ENCODE peak calls at places on chromosomes 11 and 22, in six cellular contexts. J is sigmoid colon, Q is SK-N-SH, I is transverse colon, R is K562, H is ovary. B is an unnamed sample.

GRCh38 chr11:58618215-58618614 is 4.2 kb upstream of the CNTF start:
- DNase-seq in R (no peak), J (no peak), Q (no peak), I (no peak), H (no peak), B (no peak)

GRCh38 chr11:61569701-61570100 is 11.2 kb downstream of the SYT7 start:
- DNase-seq in J (no peak), H (no peak), R (no peak), I (no peak), Q (peak), B (no peak)

GRCh38 chr11:1797391-1798125 is 33.8 kb upstream of the CTSD start:
- DNase-seq in I (no peak), R (no peak), J (no peak), Q (no peak), H (no peak), B (no peak)

GRCh38 chr11:95301497-95301896 is 70.5 kb upstream of the SESN3 start:
- DNase-seq in H (no peak), R (no peak), J (no peak), Q (peak), I (no peak), B (no peak)

GRCh38 chr22:39125622-39126021 is 26.9 kb downstream of the CBX7 start:
- DNase-seq in I (no peak), R (no peak), H (no peak), J (no peak), Q (no peak), B (no peak)

GRCh38 chr11:3614742-3615171 is 27.0 kb downstream of the ART5 start:
- DNase-seq in I (peak), R (no peak), J (no peak), Q (no peak), H (no peak), B (peak)

GRCh38 chr11:114079406-114080072 is 20.0 kb downstream of the ZBTB16 start:
- DNase-seq in Q (no peak), I (no peak), H (peak), R (no peak), J (peak), B (no peak)

GRCh38 chr22:43923631-43924548 is at the start of gene PNPLA3:
- DNase-seq in H (peak), J (peak), I (peak), R (peak), Q (peak), B (no peak)

GRCh38 chr11:78444726-78445125 is 27.1 kb upstream of the GAB2 start:
- DNase-seq in Q (no peak), H (no peak), J (no peak), R (no peak), I (no peak), B (no peak)

GRCh38 chr22:42277232-42277753 is 6.8 kb upstream of the TCF20 start:
- DNase-seq in H (peak), I (no peak), R (no peak), Q (no peak), J (peak), B (no peak)

GRCh38 chr22:41909290-41910049 is 5.4 kb downstream of the SHISA8 start:
- DNase-seq in H (no peak), R (no peak), Q (no peak), I (no peak), J (no peak), B (no peak)

DNA sequence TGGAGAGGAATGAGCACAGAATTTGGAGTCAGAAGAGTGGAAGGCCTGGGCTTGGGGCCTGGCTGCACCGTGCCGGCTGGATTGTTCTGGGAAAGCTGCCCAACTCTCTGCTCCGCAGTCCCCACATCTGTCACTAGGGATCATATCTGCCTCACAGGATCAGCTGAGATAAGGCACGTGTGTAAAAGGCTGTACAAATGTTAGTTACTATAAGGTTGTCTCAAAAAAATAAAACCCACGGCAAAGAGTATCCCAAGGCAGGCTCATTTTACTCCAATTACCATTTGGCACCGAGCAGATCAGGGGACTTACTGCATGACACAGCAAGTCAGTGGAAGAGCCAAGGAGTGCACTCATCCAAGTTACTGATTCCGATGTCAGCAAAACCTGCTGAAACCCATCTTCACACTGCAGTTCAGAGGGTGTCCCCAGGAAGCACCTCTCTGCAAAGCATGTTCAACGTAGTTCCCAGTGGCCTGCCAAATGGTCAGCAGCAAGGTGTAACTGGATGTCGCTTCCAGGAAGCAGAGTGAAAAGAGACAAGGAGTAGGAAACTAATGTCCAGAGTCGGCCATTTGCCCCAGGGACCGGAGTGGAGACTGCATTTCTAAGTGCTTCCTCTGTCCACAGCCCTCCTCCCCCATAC is 18.1 kb upstream of the MRTFA start:
- DNase-seq in H (no peak), I (peak), Q (peak), R (peak), J (peak), B (no peak)
- TF ChIP-seq EP300 in H (no peak), I (no peak), Q (peak), R (no peak), J (no peak), B (no peak)

DNA sequence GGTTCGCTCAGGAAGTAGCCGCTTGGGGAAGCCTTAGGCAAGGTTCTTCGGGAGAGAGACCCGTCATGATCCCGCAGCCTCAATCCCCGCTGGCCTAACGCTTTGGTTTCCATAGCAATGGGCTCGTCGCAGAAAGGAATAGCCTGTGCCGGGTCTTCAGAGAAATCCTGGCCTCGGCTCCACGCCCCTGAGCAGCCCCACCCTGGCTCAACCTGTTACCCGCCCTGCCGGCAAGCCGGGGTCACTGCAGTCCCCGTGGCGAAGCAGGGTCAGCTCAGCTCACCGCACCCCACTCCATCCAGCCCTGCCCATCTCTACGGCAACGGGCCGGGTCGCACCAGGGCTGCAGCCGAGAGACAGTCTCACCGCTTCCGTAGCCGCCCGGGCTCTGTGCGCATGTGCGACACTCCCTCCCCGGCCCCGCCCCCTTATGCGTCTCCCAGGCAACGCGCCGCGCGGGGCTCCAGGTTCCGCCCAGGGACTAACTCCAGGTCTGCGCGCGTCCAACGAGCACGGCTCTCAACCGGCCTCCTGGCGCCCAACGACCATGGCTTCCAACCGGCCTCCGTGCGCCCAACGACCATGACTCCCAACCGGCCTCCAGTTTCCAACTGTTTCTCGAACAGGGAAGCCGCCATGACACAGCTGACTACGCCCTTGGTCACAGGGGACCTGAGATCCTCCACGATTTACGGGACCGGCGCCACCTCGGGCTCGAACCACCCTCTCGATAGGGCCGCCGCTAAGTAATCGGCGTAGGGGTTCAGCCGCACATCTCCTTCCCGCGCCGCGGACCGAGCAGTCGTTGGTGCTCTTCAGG is at the start of gene DUSP18:
- DNase-seq in R (peak), Q (peak), I (peak), H (peak), J (peak), B (peak)
- TF ChIP-seq EP300 in R (no peak), Q (no peak), I (no peak), H (no peak), J (no peak), B (no peak)

GRCh38 chr11:43403357-43404231 is 44.9 kb downstream of the TTC17 start:
- DNase-seq in R (no peak), H (no peak), Q (no peak), J (no peak), I (no peak), B (no peak)
- TF ChIP-seq EP300 in R (no peak), H (no peak), Q (no peak), J (no peak), I (no peak), B (no peak)

DNA sequence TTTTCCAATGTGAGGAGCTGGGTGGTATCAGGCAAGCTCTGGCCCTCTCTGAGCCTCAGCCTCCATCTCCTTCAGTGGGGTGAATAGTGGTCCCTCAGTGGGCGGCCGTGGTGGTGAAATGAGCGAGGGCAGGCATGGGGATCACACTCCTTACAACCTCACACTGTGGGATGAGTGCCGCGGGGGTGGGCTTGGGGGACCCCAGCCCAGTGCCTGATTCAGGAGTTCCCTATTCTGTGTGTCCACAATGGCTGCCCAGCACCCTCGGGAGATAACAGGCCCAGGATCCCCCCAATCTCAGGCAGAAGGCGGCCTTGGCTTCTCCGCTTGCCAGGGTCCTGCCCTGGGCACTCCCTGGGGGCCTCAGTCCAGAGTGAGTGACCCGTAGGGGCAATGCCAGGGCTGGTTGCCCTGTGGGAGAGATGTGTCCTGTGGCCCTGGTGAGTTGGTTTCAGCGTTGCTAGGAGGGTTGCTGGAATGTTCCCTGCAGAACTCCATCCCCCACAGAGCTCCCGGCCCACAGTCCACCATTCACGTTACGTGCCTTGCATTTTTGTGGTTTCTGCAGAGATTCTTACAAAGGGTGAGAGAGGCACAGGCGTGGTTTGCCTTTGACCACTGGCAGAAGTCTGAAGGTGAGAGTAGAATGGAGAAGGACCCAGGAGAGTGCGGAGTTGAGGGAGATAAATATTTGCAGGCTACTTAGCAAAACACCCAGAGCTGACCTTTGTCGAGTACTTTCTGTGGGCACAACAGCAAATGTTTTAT is 2.9 kb downstream of the ALDH3B1 start:
- DNase-seq in I (no peak), J (no peak), Q (no peak), R (no peak), H (no peak), B (no peak)
- TF ChIP-seq EP300 in I (no peak), J (no peak), Q (no peak), R (no peak), H (no peak), B (no peak)

DNA sequence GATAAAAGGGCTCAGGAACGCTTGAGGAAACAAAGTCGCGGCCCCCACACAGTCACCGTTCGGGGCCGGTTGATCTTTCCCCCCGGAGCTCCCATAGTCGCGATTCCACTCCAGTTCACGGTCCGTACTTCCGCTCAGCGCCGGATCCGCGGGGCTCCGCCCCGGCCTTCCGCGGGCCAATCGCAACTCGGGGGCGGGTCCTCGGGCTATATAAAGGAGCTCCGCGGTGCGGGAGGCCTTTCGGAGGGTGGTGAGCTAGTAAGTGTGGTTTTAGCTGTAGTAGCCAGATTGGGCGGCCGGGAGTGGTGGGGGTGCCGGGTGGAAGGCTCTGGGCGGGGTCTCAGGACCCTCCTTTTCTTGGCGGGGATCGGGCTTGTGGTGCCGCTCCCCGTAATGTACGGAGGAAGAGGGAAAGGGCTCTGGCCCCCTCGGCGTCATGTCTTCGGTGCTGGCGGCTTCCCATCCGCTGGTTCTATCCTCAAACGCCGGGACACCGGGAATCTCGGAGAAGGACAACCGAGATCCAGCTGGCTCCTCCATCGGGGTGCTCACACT is at the start of the genes C11orf98 and CSKMT:
- DNase-seq in H (peak), R (peak), Q (peak), I (peak), J (peak), B (no peak)
- TF ChIP-seq EP300 in H (peak), R (no peak), Q (no peak), I (no peak), J (no peak), B (no peak)

GRCh38 chr11:65112226-65112550 is 516 bp downstream of the TM7SF2 start:
- DNase-seq in J (peak), R (no peak), Q (no peak), I (no peak), H (no peak), B (no peak)

GRCh38 chr11:65111159-65111536 is 524 bp upstream of the TM7SF2 start:
- DNase-seq in H (no peak), Q (no peak), J (no peak), I (no peak), R (no peak), B (no peak)

GRCh38 chr11:65112551-65113360 is 1.1 kb downstream of the TM7SF2 start:
- DNase-seq in Q (peak), R (peak), H (peak), I (peak), J (peak), B (no peak)

GRCh38 chr11:65110354-65110861 is 1.3 kb upstream of the TM7SF2 start:
- DNase-seq in R (peak), I (peak), H (peak), J (peak), Q (peak), B (no peak)

DNA sequence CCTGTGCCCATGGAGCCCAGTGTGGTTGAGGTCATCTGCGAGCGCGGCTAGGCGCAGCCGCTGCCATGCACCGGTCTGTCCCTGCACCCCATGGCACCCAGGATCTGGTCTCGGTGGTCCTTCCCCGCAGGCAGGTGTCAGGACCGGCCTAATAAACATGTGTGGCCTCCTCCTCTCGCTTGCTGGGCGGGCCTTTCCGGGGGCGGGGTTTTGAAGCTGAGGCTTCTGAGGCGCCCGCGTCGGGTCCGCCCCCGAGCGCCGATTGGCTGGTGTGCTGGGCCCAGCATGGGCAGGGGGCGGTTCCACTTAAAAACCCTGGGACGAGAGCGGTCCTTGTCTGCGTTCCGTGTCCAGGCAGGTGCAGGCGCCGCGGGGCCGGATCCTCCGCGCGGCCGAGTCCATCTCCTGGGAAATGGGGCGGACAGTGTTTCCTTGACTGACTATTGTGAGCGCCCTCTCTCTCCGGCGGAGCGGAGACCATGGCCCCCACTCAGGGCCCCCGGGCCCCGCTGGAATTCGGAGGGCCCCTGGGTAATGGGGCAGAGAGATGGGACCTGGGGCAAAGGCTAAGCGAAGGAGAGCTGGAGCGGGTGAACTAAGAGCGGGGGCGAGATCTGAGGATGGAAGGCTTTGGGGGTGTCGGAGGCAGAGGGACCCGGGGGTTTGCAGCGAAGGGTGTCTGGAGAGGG is at the start of gene TM7SF2:
- DNase-seq in R (peak), Q (peak), I (peak), H (peak), J (peak), B (no peak)
- TF ChIP-seq EP300 in R (no peak), Q (no peak), I (no peak), H (no peak), J (no peak), B (no peak)

GRCh38 chr11:45859661-45860140 is 12.4 kb downstream of the CRY2 start:
- DNase-seq in Q (peak), I (peak), J (peak), H (peak), R (no peak), B (no peak)
- TF ChIP-seq EP300 in Q (peak), I (peak), J (peak), H (no peak), R (no peak), B (no peak)

GRCh38 chr11:128456566-128457268 is 130.6 kb downstream of the ETS1 start:
- DNase-seq in Q (no peak), I (no peak), J (no peak), H (no peak), R (no peak), B (no peak)
- TF ChIP-seq EP300 in Q (no peak), I (no peak), J (no peak), H (no peak), R (no peak), B (no peak)

DNA sequence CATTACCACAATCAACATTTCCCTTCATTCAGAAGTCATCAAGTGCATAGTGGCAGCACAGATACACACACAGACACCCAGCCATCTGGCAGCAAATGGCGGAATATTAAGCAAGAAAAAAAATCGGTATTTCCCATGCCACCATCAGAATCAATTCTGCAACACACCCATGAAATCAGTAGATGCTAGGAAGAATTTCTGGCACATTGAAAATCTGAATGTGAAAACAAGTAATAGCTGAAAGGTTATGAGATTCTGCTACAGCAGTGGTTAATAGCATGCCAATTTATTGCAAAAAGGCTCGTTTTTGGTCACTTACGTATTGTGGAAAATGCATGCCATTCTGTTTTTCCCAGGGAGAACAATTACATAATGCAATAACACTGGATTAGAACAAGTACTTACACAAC is 91.1 kb downstream of the PICALM start:
- DNase-seq in I (no peak), R (no peak), Q (no peak), J (no peak), H (no peak), B (no peak)
- TF ChIP-seq EP300 in I (no peak), R (no peak), Q (no peak), J (no peak), H (no peak), B (no peak)